ENCODE peak calls at places on chromosomes 11 and 22, in seven cellular contexts. One of them, this sample, is unnamed.

GRCh38 chr11:60502221-60502775 is 9.7 kb downstream of the MS4A12 start:
- DNase-seq in renal cortical epithelial cell: no peak
- DNase-seq in stimulated activated CD8-positive, alpha-beta memory T cell treated with anti-CD3 and anti-CD28 coated beads, Interleukin-15, amount 100 ng/mL, for 24 hours: no peak
- DNase-seq in left ventricle myocardium inferior: no peak
- DNase-seq in colonic mucosa: peak; percentile 53
- DNase-seq in T-helper 1 cell: no peak
- DNase-seq in hepatocyte: no peak
- DNase-seq in this sample: no peak

GRCh38 chr11:102026975-102027374 is 20.3 kb upstream of the CFAP300 start:
- DNase-seq in T-helper 1 cell: no peak
- DNase-seq in renal cortical epithelial cell: no peak
- DNase-seq in colonic mucosa: no peak
- DNase-seq in stimulated activated CD8-positive, alpha-beta memory T cell treated with anti-CD3 and anti-CD28 coated beads, Interleukin-15, amount 100 ng/mL, for 24 hours: no peak
- DNase-seq in hepatocyte: peak; percentile 18
- DNase-seq in left ventricle myocardium inferior: no peak
- DNase-seq in this sample: no peak

GRCh38 chr22:45996241-45997076 is 19.5 kb upstream of the WNT7B start:
- DNase-seq in colonic mucosa: no peak
- DNase-seq in T-helper 1 cell: no peak
- DNase-seq in stimulated activated CD8-positive, alpha-beta memory T cell treated with anti-CD3 and anti-CD28 coated beads, Interleukin-15, amount 100 ng/mL, for 24 hours: no peak
- DNase-seq in renal cortical epithelial cell: peak; percentile 76
- DNase-seq in left ventricle myocardium inferior: peak; percentile 75
- DNase-seq in hepatocyte: no peak
- DNase-seq in this sample: peak; percentile 56

GRCh38 chr11:10208045-10208674 is 85.9 kb downstream of the SBF2 start:
- DNase-seq in left ventricle myocardium inferior: no peak
- DNase-seq in hepatocyte: peak; percentile 47
- DNase-seq in T-helper 1 cell: no peak
- DNase-seq in stimulated activated CD8-positive, alpha-beta memory T cell treated with anti-CD3 and anti-CD28 coated beads, Interleukin-15, amount 100 ng/mL, for 24 hours: no peak
- DNase-seq in colonic mucosa: no peak
- DNase-seq in renal cortical epithelial cell: peak; percentile 64
- DNase-seq in this sample: peak; percentile 52

GRCh38 chr11:123202155-123202714 is 7.2 kb upstream of the CLMP start:
- DNase-seq in left ventricle myocardium inferior: peak; percentile 36
- DNase-seq in hepatocyte: no peak
- DNase-seq in colonic mucosa: no peak
- DNase-seq in renal cortical epithelial cell: no peak
- DNase-seq in stimulated activated CD8-positive, alpha-beta memory T cell treated with anti-CD3 and anti-CD28 coated beads, Interleukin-15, amount 100 ng/mL, for 24 hours: no peak
- DNase-seq in T-helper 1 cell: no peak
- DNase-seq in this sample: no peak

GRCh38 chr11:123628936-123629683 is 25.3 kb downstream of the SCN3B start:
- DNase-seq in renal cortical epithelial cell: no peak
- DNase-seq in colonic mucosa: no peak
- DNase-seq in hepatocyte: peak; percentile 41
- DNase-seq in left ventricle myocardium inferior: peak; percentile 57
- DNase-seq in stimulated activated CD8-positive, alpha-beta memory T cell treated with anti-CD3 and anti-CD28 coated beads, Interleukin-15, amount 100 ng/mL, for 24 hours: no peak
- DNase-seq in T-helper 1 cell: no peak
- DNase-seq in this sample: no peak

GRCh38 chr22:42353883-42354727 is 78.1 kb downstream of the NFAM1 start:
- DNase-seq in renal cortical epithelial cell: no peak
- DNase-seq in stimulated activated CD8-positive, alpha-beta memory T cell treated with anti-CD3 and anti-CD28 coated beads, Interleukin-15, amount 100 ng/mL, for 24 hours: no peak
- DNase-seq in colonic mucosa: no peak
- DNase-seq in hepatocyte: peak; percentile 71
- DNase-seq in T-helper 1 cell: no peak
- DNase-seq in left ventricle myocardium inferior: no peak
- DNase-seq in this sample: no peak

GRCh38 chr22:25795437-25795836 is 53.4 kb downstream of the MYO18B start:
- DNase-seq in hepatocyte: no peak
- DNase-seq in colonic mucosa: no peak
- DNase-seq in left ventricle myocardium inferior: no peak
- DNase-seq in T-helper 1 cell: no peak
- DNase-seq in stimulated activated CD8-positive, alpha-beta memory T cell treated with anti-CD3 and anti-CD28 coated beads, Interleukin-15, amount 100 ng/mL, for 24 hours: no peak
- DNase-seq in renal cortical epithelial cell: no peak
- DNase-seq in this sample: no peak

GRCh38 chr11:62370743-62371440 is 33.6 kb downstream of the ASRGL1 start:
- DNase-seq in T-helper 1 cell: peak; percentile 27
- DNase-seq in colonic mucosa: peak; percentile 74
- DNase-seq in renal cortical epithelial cell: no peak
- DNase-seq in hepatocyte: no peak
- DNase-seq in stimulated activated CD8-positive, alpha-beta memory T cell treated with anti-CD3 and anti-CD28 coated beads, Interleukin-15, amount 100 ng/mL, for 24 hours: no peak
- DNase-seq in left ventricle myocardium inferior: no peak
- DNase-seq in this sample: no peak

GRCh38 chr11:57499413-57499982 is 16.0 kb downstream of the SLC43A1 start:
- DNase-seq in hepatocyte: peak; percentile 97
- DNase-seq in left ventricle myocardium inferior: peak; percentile 98
- DNase-seq in T-helper 1 cell: no peak
- DNase-seq in colonic mucosa: peak; percentile 97
- DNase-seq in stimulated activated CD8-positive, alpha-beta memory T cell treated with anti-CD3 and anti-CD28 coated beads, Interleukin-15, amount 100 ng/mL, for 24 hours: no peak
- DNase-seq in renal cortical epithelial cell: peak; percentile 64
- DNase-seq in this sample: peak; percentile 92

GRCh38 chr11:14418801-14419417 is 59.9 kb upstream of the RRAS2 start:
- DNase-seq in renal cortical epithelial cell: peak; percentile 64
- DNase-seq in T-helper 1 cell: no peak
- DNase-seq in colonic mucosa: peak; percentile 22
- DNase-seq in hepatocyte: peak; percentile 48
- DNase-seq in left ventricle myocardium inferior: no peak
- DNase-seq in stimulated activated CD8-positive, alpha-beta memory T cell treated with anti-CD3 and anti-CD28 coated beads, Interleukin-15, amount 100 ng/mL, for 24 hours: no peak
- DNase-seq in this sample: peak; percentile 22